ENCODE peak calls at places on chromosome 12, in nine cellular contexts. Q is left ventricle myocardium inferior, N is germinal center, F is NCI-H1105 treated with DMSO at 0.1 percent for 48 hours, K is hepatic stellate cell, Z is hypothalamus, C is cardiac fibroblast, L is NAMALWA, T is HFF-Myc. B is an unnamed sample.

GRCh38 chr12:108768591-108769500 is 37.5 kb upstream of the CORO1C start:
- DNase-seq in C (no peak), Q (peak), F (no peak), T (no peak), Z (no peak), N (peak), K (peak), L (no peak), B (peak)

GRCh38 chr12:86724716-86725115 is 468.5 kb upstream of the MGAT4C start:
- DNase-seq in L (no peak), T (no peak), Q (no peak), N (no peak), Z (no peak), C (peak), F (no peak), K (peak), B (no peak)

GRCh38 chr12:52020539-52021336 is 14.0 kb downstream of the TAMALIN start:
- DNase-seq in Q (no peak), F (peak), L (peak), N (peak), K (peak), C (peak), Z (no peak), T (no peak), B (peak)

GRCh38 chr12:24600996-24601395 is 347.9 kb downstream of the BCAT1 start:
- DNase-seq in L (peak), K (peak), T (peak), Z (no peak), F (no peak), C (peak), Q (no peak), N (no peak), B (no peak)

GRCh38 chr12:2393016-2393415 is 340.2 kb downstream of the CACNA1C start:
- DNase-seq in T (no peak), C (no peak), Z (no peak), Q (no peak), K (no peak), F (no peak), N (no peak), L (no peak), B (no peak)

GRCh38 chr12:51744235-51744634 is 104.3 kb downstream of the FIGNL2 start:
- DNase-seq in N (no peak), K (no peak), T (no peak), C (no peak), L (no peak), Q (no peak), Z (no peak), F (no peak), B (no peak)

GRCh38 chr12:87848248-87848868 is 180.8 kb downstream of the C12orf50 start:
- DNase-seq in F (peak), Q (no peak), N (peak), Z (no peak), T (peak), K (peak), C (peak), L (peak), B (peak)

GRCh38 chr12:121800694-121801600 is 2.9 kb upstream of the SETD1B start:
- DNase-seq in Z (peak), F (peak), N (peak), L (peak), C (peak), Q (peak), K (peak), T (no peak), B (peak)

GRCh38 chr12:124625867-124626675 is 58.7 kb upstream of the NCOR2 start:
- DNase-seq in L (no peak), C (peak), N (no peak), Q (peak), K (peak), Z (no peak), F (no peak), T (no peak), B (no peak)

GRCh38 chr12:12899530-12900380 is 8.4 kb downstream of the GPRC5A start:
- DNase-seq in K (peak), N (no peak), C (peak), L (no peak), F (no peak), T (peak), Q (no peak), Z (no peak), B (no peak)

GRCh38 chr12:41055875-41056577 is 132.1 kb upstream of the PDZRN4 start:
- DNase-seq in F (no peak), C (no peak), Z (no peak), T (no peak), L (no peak), K (peak), N (no peak), Q (no peak), B (no peak)

B was measured in naive B cell.